ENCODE peak calls at places on chromosomes 4 and X, in four cellular contexts. One of them, this sample, is unnamed.

GRCh38 chr4:127309360-127310095 is 323.2 kb upstream of the INTU start:
- DNase-seq in H9: no peak
- DNase-seq in H1: no peak
- DNase-seq in mesenchymal stem cell: peak
- DNase-seq in this sample: no peak

GRCh38 chrX:110412971-110413726 is 54.5 kb downstream of the RTL9 start:
- DNase-seq in mesenchymal stem cell: peak
- DNase-seq in H9: peak
- DNase-seq in H1: peak
- DNase-seq in this sample: peak

GRCh38 chr4:41160856-41161255 is 53.5 kb downstream of the APBB2 start:
- DNase-seq in mesenchymal stem cell: peak
- DNase-seq in H1: no peak
- DNase-seq in H9: no peak
- DNase-seq in this sample: no peak

GRCh38 chrX:11530621-11531020 is 135.1 kb downstream of the ARHGAP6 start:
- DNase-seq in mesenchymal stem cell: peak
- DNase-seq in H9: no peak
- DNase-seq in H1: no peak
- DNase-seq in this sample: no peak

GRCh38 chrX:24426921-24427746 is 38.0 kb upstream of the PDK3 start:
- DNase-seq in H9: no peak
- DNase-seq in H1: no peak
- DNase-seq in mesenchymal stem cell: no peak
- DNase-seq in this sample: no peak

GRCh38 chr4:186472948-186473347 is 82.4 kb downstream of the MTNR1A start:
- DNase-seq in H1: no peak
- DNase-seq in H9: peak
- DNase-seq in mesenchymal stem cell: peak
- DNase-seq in this sample: peak

GRCh38 chr4:7333801-7334421 is 100.8 kb downstream of the PSAPL1 start:
- DNase-seq in H9: peak
- DNase-seq in mesenchymal stem cell: no peak
- DNase-seq in H1: no peak
- DNase-seq in this sample: no peak

GRCh38 chr4:139785356-139785755 is 119.7 kb downstream of the MGST2 start:
- DNase-seq in mesenchymal stem cell: no peak
- DNase-seq in H1: no peak
- DNase-seq in H9: no peak
- DNase-seq in this sample: no peak

GRCh38 chr4:23972805-23973204 is 83.0 kb upstream of the PPARGC1A start:
- DNase-seq in H1: no peak
- DNase-seq in mesenchymal stem cell: no peak
- DNase-seq in H9: no peak
- DNase-seq in this sample: no peak

GRCh38 chrX:123308663-123309062 is 124.6 kb downstream of the GRIA3 start:
- DNase-seq in H9: no peak
- DNase-seq in H1: no peak
- DNase-seq in mesenchymal stem cell: no peak
- DNase-seq in this sample: no peak

GRCh38 chrX:151688695-151689094 is 6.6 kb upstream of the PRRG3 start:
- DNase-seq in H9: no peak
- DNase-seq in mesenchymal stem cell: no peak
- DNase-seq in H1: no peak
- DNase-seq in this sample: no peak

GRCh38 chr4:95388911-95389310 is 159.9 kb downstream of the UNC5C start:
- DNase-seq in H9: no peak
- DNase-seq in H1: no peak
- DNase-seq in mesenchymal stem cell: peak
- DNase-seq in this sample: no peak

GRCh38 chrX:40166582-40166981 is 68.8 kb upstream of the BCOR start:
- DNase-seq in mesenchymal stem cell: peak
- DNase-seq in H1: no peak
- DNase-seq in H9: peak
- DNase-seq in this sample: no peak

GRCh38 chr4:87497141-87497540 is 32.0 kb downstream of the SPARCL1 start:
- DNase-seq in H1: peak
- DNase-seq in mesenchymal stem cell: no peak
- DNase-seq in H9: no peak
- DNase-seq in this sample: no peak

GRCh38 chr4:151407018-151407417 is 2.0 kb upstream of the FHIP1A start:
- DNase-seq in mesenchymal stem cell: no peak
- DNase-seq in H9: no peak
- DNase-seq in H1: no peak
- DNase-seq in this sample: no peak

GRCh38 chr4:39922389-39922788 is 55.3 kb downstream of the PDS5A start:
- DNase-seq in H1: no peak
- DNase-seq in mesenchymal stem cell: no peak
- DNase-seq in H9: no peak
- DNase-seq in this sample: no peak

GRCh38 chr4:185997287-185997686 is 71.7 kb upstream of the TLR3 start:
- DNase-seq in mesenchymal stem cell: no peak
- DNase-seq in H9: no peak
- DNase-seq in H1: peak
- DNase-seq in this sample: no peak

GRCh38 chrX:20317873-20318272 is 51.2 kb upstream of the RPS6KA3 start:
- DNase-seq in mesenchymal stem cell: no peak
- DNase-seq in H9: no peak
- DNase-seq in H1: no peak
- DNase-seq in this sample: no peak

GRCh38 chr4:53500552-53500951 is 90.7 kb downstream of the LNX1 start:
- DNase-seq in mesenchymal stem cell: no peak
- DNase-seq in H1: no peak
- DNase-seq in H9: no peak
- DNase-seq in this sample: no peak

GRCh38 chr4:114807759-114808404 is 209.3 kb downstream of the UGT8 start:
- DNase-seq in mesenchymal stem cell: peak
- DNase-seq in H1: peak
- DNase-seq in H9: peak
- DNase-seq in this sample: peak

DNA sequence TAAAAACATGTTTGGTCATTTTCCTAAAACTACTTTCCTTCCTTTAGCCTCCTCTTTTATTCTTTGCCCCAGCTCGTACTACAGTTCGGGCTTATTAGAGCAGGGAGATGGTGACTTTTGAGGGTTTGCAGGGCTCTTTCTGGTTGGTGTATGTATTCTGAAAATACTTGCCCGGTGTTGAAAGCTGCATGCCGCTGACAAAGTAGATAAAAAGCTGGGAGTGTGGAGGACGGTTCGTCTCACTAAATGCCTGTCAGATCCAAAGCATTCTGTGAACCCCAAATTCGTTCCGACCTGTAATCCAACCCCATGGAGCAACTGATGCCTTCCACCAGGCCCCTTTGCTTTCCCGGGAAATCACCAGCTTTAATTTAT is 19.2 kb downstream of the TRIM2 start:
- DNase-seq in mesenchymal stem cell: no peak
- DNase-seq in H9: no peak
- DNase-seq in H1: no peak
- DNase-seq in this sample: no peak
- H3K14ac ChIP-seq in mesenchymal stem cell: no peak
- H3K14ac ChIP-seq in H9: no peak
- H3K14ac ChIP-seq in H1: no peak
- H3K14ac ChIP-seq in this sample: no peak

DNA sequence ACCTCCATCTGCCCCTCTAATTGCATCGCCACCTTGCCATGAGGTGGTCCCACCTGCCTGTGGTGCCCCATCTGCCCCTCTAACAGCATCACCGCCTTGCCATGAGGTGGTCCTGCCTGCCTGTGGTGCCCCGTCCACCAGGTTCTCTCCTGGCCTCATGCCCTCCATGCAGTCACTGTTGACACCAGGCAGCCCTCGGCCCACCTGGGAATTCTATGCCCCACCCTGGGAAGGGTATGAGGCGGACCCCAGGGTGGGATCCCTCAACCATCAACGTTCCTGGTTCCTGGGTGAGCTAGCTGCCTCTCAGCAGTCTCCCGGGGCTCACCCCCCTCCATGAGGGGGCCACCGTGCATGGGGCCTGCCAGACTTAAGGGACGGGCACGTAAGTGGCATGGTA is 38.9 kb downstream of the ACOX3 start:
- DNase-seq in H1: no peak
- DNase-seq in H9: no peak
- DNase-seq in mesenchymal stem cell: no peak
- DNase-seq in this sample: no peak
- H2BK12ac ChIP-seq in H1: peak
- H2BK12ac ChIP-seq in H9: no peak
- H2BK12ac ChIP-seq in mesenchymal stem cell: peak
- H2BK12ac ChIP-seq in this sample: peak

DNA sequence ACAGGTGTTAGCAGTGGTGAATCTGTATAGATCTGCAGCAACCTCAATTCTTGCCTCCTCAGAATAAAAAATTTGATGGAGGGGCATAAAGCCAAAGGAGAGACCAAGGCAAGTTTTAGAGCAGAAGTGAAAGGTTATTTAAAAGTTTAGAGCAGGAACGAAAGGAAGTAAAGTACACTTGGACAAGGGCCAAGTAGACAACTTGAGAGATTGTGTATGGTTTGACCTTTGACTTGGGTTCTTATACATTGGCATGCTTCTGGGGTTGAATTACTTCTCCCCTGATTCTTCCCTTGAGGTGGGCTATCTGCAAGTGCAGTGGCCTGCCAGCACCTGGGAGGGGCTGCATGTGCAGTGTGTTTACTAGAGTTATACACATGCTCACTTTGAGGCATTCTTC is 278.8 kb upstream of the NDST3 start:
- DNase-seq in H1: no peak
- DNase-seq in H9: no peak
- DNase-seq in mesenchymal stem cell: no peak
- DNase-seq in this sample: no peak
- H3K14ac ChIP-seq in H1: no peak
- H3K14ac ChIP-seq in H9: no peak
- H3K14ac ChIP-seq in mesenchymal stem cell: no peak
- H3K14ac ChIP-seq in this sample: no peak

DNA sequence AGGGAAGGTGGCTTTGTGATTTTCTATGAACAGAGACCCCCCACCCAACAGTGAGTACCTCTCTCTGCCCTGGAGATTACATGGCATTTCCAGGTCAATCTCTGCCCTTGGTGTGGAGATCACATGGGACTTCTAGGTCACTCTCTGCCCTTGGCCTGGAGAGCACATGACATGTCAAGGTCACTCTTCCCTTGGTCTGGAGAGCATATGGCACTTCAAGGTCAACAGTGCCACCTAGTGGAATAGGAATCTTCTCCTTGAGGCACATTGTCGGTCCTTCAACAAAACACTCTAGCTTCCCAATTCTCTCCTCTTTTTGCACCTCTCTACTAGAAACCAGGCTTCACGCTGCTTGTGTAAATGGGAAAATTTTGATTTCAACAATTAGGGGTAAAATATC is 66.2 kb upstream of the TACR3 start:
- DNase-seq in mesenchymal stem cell: peak
- DNase-seq in H1: no peak
- DNase-seq in H9: peak
- DNase-seq in this sample: peak
- H2BK12ac ChIP-seq in mesenchymal stem cell: no peak
- H2BK12ac ChIP-seq in H1: no peak
- H2BK12ac ChIP-seq in H9: no peak
- H2BK12ac ChIP-seq in this sample: no peak

DNA sequence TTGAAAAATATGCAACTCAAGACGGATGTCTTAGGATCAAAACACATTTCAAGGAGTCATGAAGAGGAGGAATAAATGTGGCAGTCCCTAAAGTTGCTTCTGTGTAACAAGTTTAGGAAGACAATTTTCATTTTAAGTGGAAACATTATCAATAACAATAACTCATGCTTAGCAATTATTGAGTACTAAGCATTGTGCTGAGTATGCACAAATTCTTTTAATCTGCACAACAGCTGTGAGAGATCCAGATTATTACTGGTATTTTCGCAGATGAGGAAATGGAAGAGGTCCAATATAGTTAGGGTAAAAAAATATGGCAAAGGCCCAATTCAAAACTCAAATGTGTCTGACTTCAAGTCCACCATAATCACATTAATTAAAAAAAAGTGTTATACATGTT is 2.9 kb upstream of the TEX13B start:
- DNase-seq in H9: no peak
- DNase-seq in mesenchymal stem cell: no peak
- DNase-seq in H1: no peak
- DNase-seq in this sample: no peak
- H3K14ac ChIP-seq in H9: no peak
- H3K14ac ChIP-seq in mesenchymal stem cell: no peak
- H3K14ac ChIP-seq in H1: no peak
- H3K14ac ChIP-seq in this sample: no peak

This sample was measured in neuronal stem cell.